ENCODE peak calls at places on chromosomes 5 and 9, in eight cellular contexts. One of them, this sample, is unnamed. For H3K4me1, the result is how much of the 10 kb centered on the place peaks cover.

GRCh38 chr5:140840978-140841962 is at the start of gene PCDHA8:
- DNase-seq in hepatocyte: no peak
- DNase-seq in GM23248: peak
- DNase-seq in heart left ventricle: no peak
- DNase-seq in left lung: no peak
- DNase-seq in A549: peak
- DNase-seq in neuronal stem cell: no peak
- DNase-seq in cardiac muscle cell: no peak
- DNase-seq in this sample: no peak

GRCh38 chr9:117616436-117616835 is 87.8 kb upstream of the TLR4 start:
- DNase-seq in hepatocyte: no peak
- DNase-seq in GM23248: no peak
- DNase-seq in heart left ventricle: no peak
- DNase-seq in left lung: no peak
- DNase-seq in A549: no peak
- DNase-seq in neuronal stem cell: no peak
- DNase-seq in cardiac muscle cell: no peak
- DNase-seq in this sample: no peak

GRCh38 chr9:130193531-130194405 is 21.6 kb downstream of the NCS1 start:
- DNase-seq in hepatocyte: no peak
- DNase-seq in GM23248: no peak
- DNase-seq in heart left ventricle: no peak
- DNase-seq in left lung: no peak
- DNase-seq in A549: no peak
- DNase-seq in neuronal stem cell: no peak
- DNase-seq in cardiac muscle cell: no peak
- DNase-seq in this sample: peak

GRCh38 chr9:113895526-113895925 is 19.4 kb downstream of the ZNF618 start:
- DNase-seq in hepatocyte: no peak
- DNase-seq in GM23248: no peak
- DNase-seq in heart left ventricle: no peak
- DNase-seq in left lung: no peak
- DNase-seq in A549: no peak
- DNase-seq in neuronal stem cell: no peak
- DNase-seq in cardiac muscle cell: peak
- DNase-seq in this sample: no peak

GRCh38 chr5:112930082-112930344 is 8.0 kb upstream of the REEP5 start:
- DNase-seq in hepatocyte: no peak
- DNase-seq in GM23248: no peak
- DNase-seq in heart left ventricle: no peak
- DNase-seq in left lung: no peak
- DNase-seq in A549: no peak
- DNase-seq in neuronal stem cell: no peak
- DNase-seq in cardiac muscle cell: no peak
- DNase-seq in this sample: no peak

GRCh38 chr5:80516826-80517225 is 28.9 kb downstream of the FAM151B start:
- DNase-seq in hepatocyte: peak
- DNase-seq in GM23248: peak
- DNase-seq in heart left ventricle: no peak
- DNase-seq in left lung: no peak
- DNase-seq in A549: peak
- DNase-seq in neuronal stem cell: no peak
- DNase-seq in cardiac muscle cell: peak
- DNase-seq in this sample: no peak

GRCh38 chr9:34557421-34558321 is 31.9 kb downstream of the CNTFR start:
- DNase-seq in hepatocyte: no peak
- DNase-seq in GM23248: no peak
- DNase-seq in heart left ventricle: no peak
- DNase-seq in left lung: no peak
- DNase-seq in A549: no peak
- DNase-seq in neuronal stem cell: no peak
- DNase-seq in cardiac muscle cell: no peak
- DNase-seq in this sample: no peak

GRCh38 chr9:114446036-114446435 is 58.3 kb upstream of the AKNA start:
- DNase-seq in hepatocyte: no peak
- DNase-seq in GM23248: peak
- DNase-seq in heart left ventricle: no peak
- DNase-seq in left lung: no peak
- DNase-seq in A549: no peak
- DNase-seq in neuronal stem cell: no peak
- DNase-seq in cardiac muscle cell: peak
- DNase-seq in this sample: peak

GRCh38 chr5:113330533-113331200 is 104.1 kb downstream of the TSSK1B start:
- DNase-seq in hepatocyte: peak
- DNase-seq in GM23248: peak
- DNase-seq in heart left ventricle: peak
- DNase-seq in left lung: no peak
- DNase-seq in A549: peak
- DNase-seq in neuronal stem cell: no peak
- DNase-seq in cardiac muscle cell: peak
- DNase-seq in this sample: peak

GRCh38 chr5:137598341-137598740 is 99.2 kb upstream of the SPOCK1 start:
- DNase-seq in hepatocyte: no peak
- DNase-seq in GM23248: no peak
- DNase-seq in heart left ventricle: no peak
- DNase-seq in left lung: no peak
- DNase-seq in A549: no peak
- DNase-seq in neuronal stem cell: no peak
- DNase-seq in cardiac muscle cell: no peak
- DNase-seq in this sample: no peak

GRCh38 chr9:125409637-125410521 is 148.3 kb downstream of the GAPVD1 start:
- DNase-seq in hepatocyte: no peak
- DNase-seq in GM23248: peak
- DNase-seq in heart left ventricle: no peak
- DNase-seq in left lung: no peak
- DNase-seq in A549: peak
- DNase-seq in neuronal stem cell: no peak
- DNase-seq in cardiac muscle cell: no peak
- DNase-seq in this sample: no peak

GRCh38 chr9:99056186-99056585 is 48.7 kb upstream of the TGFBR1 start:
- DNase-seq in hepatocyte: no peak
- DNase-seq in GM23248: no peak
- DNase-seq in heart left ventricle: no peak
- DNase-seq in left lung: no peak
- DNase-seq in A549: no peak
- DNase-seq in neuronal stem cell: no peak
- DNase-seq in cardiac muscle cell: no peak
- DNase-seq in this sample: no peak

GRCh38 chr9:99055384-99055783 is 49.5 kb upstream of the TGFBR1 start:
- DNase-seq in hepatocyte: no peak
- DNase-seq in GM23248: peak
- DNase-seq in heart left ventricle: no peak
- DNase-seq in left lung: no peak
- DNase-seq in A549: peak
- DNase-seq in neuronal stem cell: no peak
- DNase-seq in cardiac muscle cell: no peak
- DNase-seq in this sample: peak

GRCh38 chr9:99056876-99057664 is 47.8 kb upstream of the TGFBR1 start:
- DNase-seq in hepatocyte: no peak
- DNase-seq in GM23248: peak
- DNase-seq in heart left ventricle: no peak
- DNase-seq in left lung: no peak
- DNase-seq in A549: no peak
- DNase-seq in neuronal stem cell: no peak
- DNase-seq in cardiac muscle cell: peak
- DNase-seq in this sample: no peak

GRCh38 chr9:99059074-99059894 is 45.6 kb upstream of the TGFBR1 start:
- DNase-seq in hepatocyte: no peak
- DNase-seq in GM23248: peak
- DNase-seq in heart left ventricle: peak
- DNase-seq in left lung: no peak
- DNase-seq in A549: no peak
- DNase-seq in neuronal stem cell: no peak
- DNase-seq in cardiac muscle cell: no peak
- DNase-seq in this sample: no peak

DNA sequence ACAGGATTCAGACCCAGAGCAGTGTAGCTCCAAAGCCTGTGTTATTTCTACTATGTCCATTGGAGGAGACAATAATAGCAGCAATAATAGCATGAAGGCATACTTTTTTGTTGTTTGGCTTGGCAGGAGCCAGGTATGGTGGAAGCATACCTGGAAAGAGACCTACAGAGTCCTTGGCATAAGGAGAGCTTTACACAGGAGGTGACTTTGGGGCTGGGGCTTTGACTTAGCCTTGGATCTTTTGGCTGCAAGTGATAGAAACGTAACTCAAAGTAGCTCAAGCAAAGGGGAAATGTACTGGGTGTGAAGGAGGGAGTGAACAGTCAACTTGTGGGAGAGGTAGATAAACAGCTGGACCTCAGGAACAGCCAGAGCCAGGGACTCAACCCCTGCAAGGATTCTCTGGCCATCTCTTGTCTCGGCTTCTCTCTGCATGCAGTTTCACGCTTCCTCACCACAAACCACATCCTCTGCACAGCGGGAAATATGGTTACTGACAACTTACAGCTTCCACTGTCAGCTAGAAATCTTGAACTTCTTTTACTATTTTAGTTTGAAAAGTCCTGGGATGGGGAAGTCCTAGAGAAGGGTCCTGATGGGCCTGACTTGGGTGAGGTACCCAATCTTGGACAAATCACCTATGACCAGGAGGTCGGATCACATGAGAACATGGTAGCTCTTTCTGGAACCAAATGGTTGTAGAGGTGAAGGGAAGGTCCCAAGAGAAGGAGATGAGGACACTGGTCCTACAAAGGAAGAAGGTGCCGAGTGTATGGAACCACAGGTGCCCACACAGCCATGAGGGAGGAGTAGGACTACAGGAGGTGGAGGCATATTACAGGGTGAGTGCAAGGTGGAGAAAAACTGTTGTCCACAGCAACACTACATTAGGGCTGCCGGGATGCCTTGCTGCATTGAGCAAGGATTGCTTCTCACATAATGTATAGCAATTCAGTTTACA is 47.0 kb upstream of the TGFBR1 start:
- DNase-seq in hepatocyte: no peak
- DNase-seq in GM23248: peak
- DNase-seq in heart left ventricle: no peak
- DNase-seq in left lung: no peak
- DNase-seq in A549: no peak
- DNase-seq in neuronal stem cell: no peak
- DNase-seq in cardiac muscle cell: peak
- DNase-seq in this sample: peak
- H3K27ac ChIP-seq in hepatocyte: no peak
- H3K27ac ChIP-seq in GM23248: peak
- H3K27ac ChIP-seq in heart left ventricle: peak
- H3K27ac ChIP-seq in left lung: peak
- H3K27ac ChIP-seq in A549: no peak
- H3K27ac ChIP-seq in neuronal stem cell: no peak
- H3K27ac ChIP-seq in cardiac muscle cell: no peak
- H3K27ac ChIP-seq in this sample: peak

DNA sequence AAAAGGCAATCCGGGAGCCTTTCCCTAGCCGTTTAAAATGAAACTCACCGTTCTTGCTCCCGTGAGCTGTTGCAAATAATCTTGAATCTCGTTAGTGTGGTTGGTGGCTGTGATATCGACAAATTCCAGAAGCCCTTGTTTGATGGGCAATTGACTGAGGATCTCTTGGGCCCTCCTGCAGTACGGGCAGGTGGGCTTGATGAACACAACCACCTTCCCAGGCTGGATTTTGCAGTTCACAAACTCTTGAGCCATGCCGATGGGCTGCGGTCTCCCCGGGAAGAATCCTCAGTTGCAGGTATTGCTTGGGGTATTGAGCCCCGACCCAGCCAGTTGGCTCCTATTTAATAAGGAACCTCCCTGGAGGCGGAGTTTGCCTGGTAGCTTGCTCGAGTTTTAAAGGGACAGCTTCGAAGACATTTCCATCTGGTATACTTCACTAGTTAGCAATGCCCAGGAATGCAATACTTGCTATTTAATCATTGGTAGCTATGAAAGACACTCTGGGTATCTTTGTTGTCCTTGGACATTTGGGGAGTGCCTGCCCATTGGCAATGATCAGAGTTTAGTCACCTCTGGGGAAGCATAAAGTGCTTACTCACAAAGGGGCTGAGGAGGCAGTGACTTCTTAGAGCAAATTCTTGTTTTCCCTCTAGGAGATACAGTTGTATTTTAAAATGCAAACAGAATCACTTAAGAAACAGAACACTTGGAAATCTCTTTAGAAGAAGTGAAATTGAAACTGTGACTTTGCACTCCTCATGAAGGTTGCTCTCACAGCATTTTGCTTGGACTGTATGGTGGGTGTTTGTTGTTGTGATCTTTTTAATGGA is at the start of gene GLRX:
- DNase-seq in hepatocyte: peak
- DNase-seq in GM23248: peak
- DNase-seq in heart left ventricle: peak
- DNase-seq in left lung: peak
- DNase-seq in A549: peak
- DNase-seq in neuronal stem cell: peak
- DNase-seq in cardiac muscle cell: peak
- DNase-seq in this sample: peak
- H3K4me1 ChIP-seq in hepatocyte: under half
- H3K4me1 ChIP-seq in GM23248: under half
- H3K4me1 ChIP-seq in heart left ventricle: half or more
- H3K4me1 ChIP-seq in left lung: half or more
- H3K4me1 ChIP-seq in A549: half or more
- H3K4me1 ChIP-seq in neuronal stem cell: under half
- H3K4me1 ChIP-seq in cardiac muscle cell: under half
- H3K4me1 ChIP-seq in this sample: half or more

GRCh38 chr9:137665226-137665625 is 46.4 kb downstream of the EHMT1 start:
- DNase-seq in hepatocyte: no peak
- DNase-seq in GM23248: no peak
- DNase-seq in heart left ventricle: no peak
- DNase-seq in left lung: no peak
- DNase-seq in A549: no peak
- DNase-seq in neuronal stem cell: no peak
- DNase-seq in cardiac muscle cell: no peak
- DNase-seq in this sample: no peak

GRCh38 chr9:137666505-137666809 is 47.7 kb downstream of the EHMT1 start:
- DNase-seq in hepatocyte: no peak
- DNase-seq in GM23248: no peak
- DNase-seq in heart left ventricle: no peak
- DNase-seq in left lung: no peak
- DNase-seq in A549: no peak
- DNase-seq in neuronal stem cell: no peak
- DNase-seq in cardiac muscle cell: no peak
- DNase-seq in this sample: peak

GRCh38 chr9:137665697-137666504 is 47.1 kb downstream of the EHMT1 start:
- DNase-seq in hepatocyte: peak
- DNase-seq in GM23248: peak
- DNase-seq in heart left ventricle: no peak
- DNase-seq in left lung: no peak
- DNase-seq in A549: no peak
- DNase-seq in neuronal stem cell: no peak
- DNase-seq in cardiac muscle cell: no peak
- DNase-seq in this sample: no peak

GRCh38 chr9:137668203-137668602 is 49.4 kb downstream of the EHMT1 start:
- DNase-seq in hepatocyte: no peak
- DNase-seq in GM23248: no peak
- DNase-seq in heart left ventricle: no peak
- DNase-seq in left lung: no peak
- DNase-seq in A549: no peak
- DNase-seq in neuronal stem cell: no peak
- DNase-seq in cardiac muscle cell: no peak
- DNase-seq in this sample: no peak

GRCh38 chr9:137666950-137667670 is 48.3 kb downstream of the EHMT1 start:
- DNase-seq in hepatocyte: no peak
- DNase-seq in GM23248: no peak
- DNase-seq in heart left ventricle: no peak
- DNase-seq in left lung: no peak
- DNase-seq in A549: no peak
- DNase-seq in neuronal stem cell: peak
- DNase-seq in cardiac muscle cell: no peak
- DNase-seq in this sample: peak
- H3K27ac ChIP-seq in hepatocyte: no peak
- H3K27ac ChIP-seq in GM23248: no peak
- H3K27ac ChIP-seq in heart left ventricle: no peak
- H3K27ac ChIP-seq in left lung: no peak
- H3K27ac ChIP-seq in A549: peak
- H3K27ac ChIP-seq in neuronal stem cell: no peak
- H3K27ac ChIP-seq in cardiac muscle cell: no peak
- H3K27ac ChIP-seq in this sample: peak

GRCh38 chr9:134435527-134436355 is 109.5 kb downstream of the RXRA start:
- DNase-seq in hepatocyte: no peak
- DNase-seq in GM23248: no peak
- DNase-seq in heart left ventricle: no peak
- DNase-seq in left lung: no peak
- DNase-seq in A549: no peak
- DNase-seq in neuronal stem cell: no peak
- DNase-seq in cardiac muscle cell: peak
- DNase-seq in this sample: no peak
- H3K4me1 ChIP-seq in hepatocyte: half or more
- H3K4me1 ChIP-seq in GM23248: under half
- H3K4me1 ChIP-seq in heart left ventricle: under half
- H3K4me1 ChIP-seq in left lung: half or more
- H3K4me1 ChIP-seq in A549: under half
- H3K4me1 ChIP-seq in neuronal stem cell: under half
- H3K4me1 ChIP-seq in cardiac muscle cell: under half
- H3K4me1 ChIP-seq in this sample: half or more

This sample was measured in adrenal gland.